ENCODE peak calls at places on chromosomes 4 and X, in eight cellular contexts. I is stimulated activated CD4-positive, alpha-beta T cell treated with anti-CD3 and anti-CD28 coated beads, Interleukin-2, amount 100 ng/mL, for 48 hours; K is endothelial cell of umbilical vein; M is KBM-7; U is coronary artery; X is T follicular helper cell; R is lower leg skin; Q is amygdala. F is an unnamed sample.

GRCh38 chr4:145041378-145041777 is 56.6 kb downstream of the ANAPC10 start:
- DNase-seq in R (no peak), K (no peak), X (no peak), U (no peak), I (no peak), Q (no peak), M (peak), F (no peak)

GRCh38 chrX:150767475-150768131 is 74.4 kb downstream of the MTMR1 start:
- DNase-seq in I (peak), U (no peak), X (no peak), Q (no peak), R (peak), K (no peak), M (peak), F (no peak)

GRCh38 chrX:2645563-2645962 is 45.5 kb upstream of the CD99 start:
- DNase-seq in X (no peak), U (no peak), K (no peak), R (peak), M (no peak), I (no peak), Q (no peak), F (no peak)

GRCh38 chrX:29419774-29420553 is 795.4 kb upstream of the MAGEB2 start:
- DNase-seq in X (no peak), I (no peak), U (no peak), K (peak), M (no peak), Q (no peak), R (no peak), F (no peak)

GRCh38 chr4:11397146-11397545 is 31.5 kb downstream of the HS3ST1 start:
- DNase-seq in U (no peak), I (no peak), R (no peak), M (no peak), Q (no peak), X (no peak), K (peak), F (no peak)

GRCh38 chr4:111618908-111619307 is 526.3 kb upstream of the FAM241A start:
- DNase-seq in I (no peak), R (no peak), Q (no peak), K (peak), M (no peak), U (no peak), X (no peak), F (no peak)

GRCh38 chr4:7734651-7735260 is 204.9 kb downstream of the AFAP1 start:
- DNase-seq in R (no peak), U (no peak), X (no peak), I (no peak), K (no peak), Q (no peak), M (no peak), F (no peak)

GRCh38 chr4:17347445-17347844 is 164.4 kb downstream of the QDPR start:
- DNase-seq in I (peak), Q (no peak), R (no peak), U (no peak), M (peak), K (peak), X (no peak), F (no peak)

GRCh38 chr4:41142946-41143720 is 71.2 kb downstream of the APBB2 start:
- DNase-seq in X (no peak), M (no peak), R (no peak), Q (no peak), U (peak), K (peak), I (no peak), F (no peak)

F was measured in NCI-H1694.